ENCODE peak calls at places on chromosomes 16 and 17, in eight cellular contexts. A is prostate gland, W is GM23338, O is endothelial cell of umbilical vein, N is sigmoid colon, S is Panc1, B is breast epithelium, T is stomach. G is an unnamed sample. For H3K27me3 and H3K4me1, the result is how much of the 10 kb centered on the place peaks cover.

GRCh38 chr16:54867302-54867832 is 63.3 kb upstream of the IRX5 start:
- DNase-seq in B (no peak), O (no peak), N (no peak), W (no peak), S (no peak), T (no peak), A (no peak), G (no peak)

GRCh38 chr16:31090540-31090939 is 1.8 kb upstream of the PRSS53 start:
- DNase-seq in A (no peak), T (no peak), S (no peak), W (no peak), B (no peak), O (no peak), N (no peak), G (no peak)

GRCh38 chr16:27639588-27640276 is 89.8 kb downstream of the KATNIP start:
- DNase-seq in N (no peak), O (peak), A (peak), B (no peak), S (no peak), T (no peak), W (peak), G (no peak)

GRCh38 chr17:19978206-19978802 is 676 bp upstream of the AKAP10 start:
- DNase-seq in A (peak), T (no peak), B (no peak), S (no peak), O (no peak), W (peak), N (no peak), G (no peak)

GRCh38 chr17:57604771-57605733 is 140.0 kb downstream of the CCDC182 start:
- DNase-seq in N (peak), A (peak), O (no peak), T (peak), B (peak), W (peak), S (no peak), G (peak)

GRCh38 chr16:77962689-77963088 is 59.7 kb upstream of the CLEC3A start:
- DNase-seq in T (no peak), N (no peak), A (no peak), S (no peak), O (no peak), B (no peak), W (no peak), G (no peak)

GRCh38 chr17:4945176-4945943 is 3.0 kb downstream of the PFN1 start:
- DNase-seq in O (peak), T (peak), A (peak), N (peak), B (peak), W (peak), S (peak), G (peak)

GRCh38 chr17:57868007-57868774 is 18.3 kb upstream of the MRPS23 start:
- DNase-seq in O (peak), N (peak), S (no peak), W (peak), T (peak), B (peak), A (peak), G (peak)

GRCh38 chr17:11330871-11331270 is 89.9 kb downstream of the SHISA6 start:
- DNase-seq in A (no peak), T (no peak), O (no peak), B (no peak), S (no peak), N (no peak), W (no peak), G (no peak)

DNA sequence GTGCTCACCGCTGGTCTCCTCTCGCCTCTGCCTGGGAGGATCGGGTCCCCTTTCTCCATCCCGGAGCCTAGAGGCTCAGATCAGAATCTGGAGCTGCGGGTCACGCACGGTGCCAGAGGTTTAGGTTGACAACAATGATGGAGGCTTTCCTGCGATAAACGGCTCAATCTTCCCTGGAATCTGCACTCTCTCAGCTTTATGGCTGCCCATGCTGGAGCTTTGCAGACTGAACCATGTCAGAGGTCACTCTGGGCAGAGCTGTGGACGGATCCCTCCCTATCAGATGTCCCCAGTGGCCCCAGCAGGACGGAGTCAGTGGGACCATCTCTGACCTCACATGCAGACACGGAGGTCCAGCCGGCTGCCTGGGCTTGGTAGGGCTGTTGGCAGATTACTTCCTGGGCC is 192.7 kb upstream of the FOXF1 start:
- DNase-seq in W (no peak), N (peak), O (no peak), B (no peak), S (no peak), T (no peak), A (no peak), G (no peak)
- H3K27me3 ChIP-seq in W (under half), N (under half), O (under half), B (under half), S (under half), T (under half), A (under half), G (under half)

GRCh38 chr16:85274924-85275323 is 162.7 kb upstream of the CIBAR2 start:
- DNase-seq in W (no peak), B (no peak), N (no peak), T (no peak), A (no peak), O (no peak), S (no peak), G (no peak)

GRCh38 chr16:85274501-85274900 is 162.2 kb upstream of the CIBAR2 start:
- DNase-seq in B (no peak), O (no peak), N (no peak), A (no peak), S (no peak), T (no peak), W (no peak), G (no peak)

GRCh38 chr16:85276741-85277140 is 164.5 kb upstream of the CIBAR2 start:
- DNase-seq in W (peak), S (no peak), O (no peak), T (no peak), N (no peak), A (no peak), B (no peak), G (no peak)

GRCh38 chr16:85275533-85276249 is 163.4 kb upstream of the CIBAR2 start:
- DNase-seq in W (peak), A (peak), S (peak), N (peak), T (peak), B (peak), O (peak), G (peak)

DNA sequence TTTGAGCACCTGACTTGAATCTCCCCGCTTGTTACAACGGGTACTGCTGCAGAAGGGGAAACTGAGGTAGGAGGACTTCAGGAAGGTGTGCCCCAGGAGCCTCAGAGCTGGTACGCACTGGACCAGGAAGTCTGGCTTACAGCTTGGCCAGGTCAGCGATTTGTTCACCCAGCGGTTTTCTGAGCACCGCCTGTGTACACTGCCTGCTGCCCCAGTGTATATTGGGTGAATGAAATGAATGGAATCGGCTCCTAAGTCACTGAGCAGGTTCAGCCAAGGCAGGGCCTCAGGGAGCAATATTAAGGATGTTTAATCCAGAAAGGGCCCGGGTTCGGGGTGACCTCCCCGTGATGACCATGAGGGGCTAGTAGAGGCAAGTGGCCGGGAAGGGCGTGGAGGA is 164.0 kb upstream of the CIBAR2 start:
- DNase-seq in S (no peak), A (no peak), O (no peak), B (no peak), T (no peak), N (no peak), W (no peak), G (no peak)
- TF ChIP-seq POLR2AphosphoS5 in S (no peak), A (no peak), O (no peak), B (no peak), T (no peak), N (no peak), W (no peak), G (no peak)

DNA sequence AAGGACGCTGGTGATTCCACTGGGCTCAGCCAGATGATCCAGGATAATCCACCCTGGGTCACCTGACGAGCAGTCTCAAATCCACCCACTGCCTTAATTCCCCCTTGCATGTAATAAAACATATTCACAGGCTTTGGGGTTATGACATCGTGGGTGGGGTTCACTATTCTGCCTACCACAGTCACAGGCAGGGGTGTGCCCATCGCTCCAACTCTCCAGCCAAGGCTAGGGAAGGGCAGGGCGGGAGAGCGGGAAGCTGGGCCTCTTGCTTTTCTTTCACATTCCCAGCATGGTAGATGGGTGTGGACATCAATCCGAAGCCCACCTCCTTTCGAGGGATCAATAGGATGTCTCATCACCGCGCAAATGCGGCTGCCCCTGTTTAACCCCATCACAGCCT is 12.7 kb upstream of the CD300LD start:
- DNase-seq in S (no peak), B (no peak), A (no peak), N (no peak), O (no peak), T (no peak), W (no peak), G (no peak)
- H3K4me1 ChIP-seq in S (under half), B (under half), A (under half), N (under half), O (under half), T (under half), W (under half), G (under half)

GRCh38 chr17:82179412-82179811 is 33.2 kb downstream of the CCDC57 start:
- DNase-seq in S (no peak), A (no peak), W (no peak), T (no peak), N (no peak), B (no peak), O (no peak), G (no peak)

GRCh38 chr17:82180776-82181528 is 31.7 kb downstream of the CCDC57 start:
- DNase-seq in O (no peak), B (no peak), S (no peak), W (no peak), N (peak), T (no peak), A (no peak), G (no peak)

GRCh38 chr17:82177761-82178498 is 34.7 kb downstream of the CCDC57 start:
- DNase-seq in B (no peak), A (no peak), T (no peak), O (no peak), S (no peak), W (no peak), N (no peak), G (no peak)

GRCh38 chr17:82178499-82179290 is 33.9 kb downstream of the CCDC57 start:
- DNase-seq in O (no peak), A (no peak), W (no peak), T (no peak), B (no peak), N (peak), S (no peak), G (no peak)

GRCh38 chr17:82179946-82180475 is 32.6 kb downstream of the CCDC57 start:
- DNase-seq in B (no peak), A (no peak), T (no peak), S (no peak), N (no peak), O (no peak), W (no peak), G (no peak)
- H3K27me3 ChIP-seq in B (under half), A (under half), T (under half), S (under half), N (under half), O (under half), W (half or more), G (under half)

DNA sequence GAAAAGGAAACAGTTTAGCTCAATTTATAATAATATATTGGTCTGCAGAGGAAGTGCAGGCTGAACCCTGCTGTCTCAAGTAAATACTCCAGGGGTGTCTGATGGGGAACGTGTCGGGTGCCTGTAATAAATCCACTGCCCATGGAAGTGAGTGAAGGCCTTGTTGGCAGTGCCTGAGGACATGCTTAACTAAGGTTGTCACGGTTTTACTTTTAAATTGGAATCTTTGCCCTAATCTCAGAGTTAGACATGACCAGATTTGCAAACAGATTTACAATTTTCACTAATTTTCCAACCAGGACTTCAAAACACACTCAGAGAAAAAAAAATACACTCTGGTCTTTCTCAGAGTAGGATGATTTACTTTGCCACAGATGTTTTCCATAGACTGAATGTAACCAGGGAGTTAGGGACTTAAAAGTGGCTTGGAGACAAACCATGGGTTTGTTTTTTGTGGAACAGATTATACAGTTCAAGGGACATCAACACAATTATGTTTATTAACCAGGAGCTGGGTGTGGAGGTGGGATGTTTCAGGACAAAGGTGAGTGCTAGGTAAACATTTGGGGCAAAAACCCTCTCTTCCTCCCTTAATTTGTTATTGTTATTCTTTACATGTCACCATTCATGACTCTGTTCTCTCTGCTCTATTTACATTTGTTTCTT is 144.5 kb downstream of the FTO start:
- DNase-seq in S (no peak), W (no peak), O (peak), B (no peak), T (no peak), A (no peak), N (no peak), G (no peak)
- TF ChIP-seq POLR2AphosphoS5 in S (no peak), W (no peak), O (no peak), B (no peak), T (no peak), A (no peak), N (no peak), G (no peak)